ENCODE peak calls at places on chromosomes 13 and 19, in ten cellular contexts. L is naive thymus-derived CD4-positive, alpha-beta T cell; Y is small intestine; S is hepatocyte; K is neural progenitor cell; F is stomach; A is cardiac muscle cell; H is Peyer's patch; C is tibial artery; Q is ascending aorta. N is an unnamed sample. For H3K4me1 and H3K27me3, the result is how much of the 10 kb centered on the place peaks cover.

GRCh38 chr13:51041126-51041525 is 69.9 kb downstream of the C13orf42 start:
- DNase-seq in F (no peak), S (no peak), C (no peak), Y (no peak), K (no peak), Q (no peak), A (no peak), H (no peak), L (no peak), N (no peak)

GRCh38 chr19:19670070-19670551 is 1.5 kb downstream of the ZNF101 start:
- DNase-seq in L (no peak), C (no peak), Q (no peak), H (no peak), K (peak), A (no peak), S (no peak), Y (no peak), F (no peak), N (no peak)

GRCh38 chr13:25149670-25150069 is 22.4 kb downstream of the AMER2 start:
- DNase-seq in F (no peak), A (no peak), C (no peak), H (no peak), K (no peak), Q (no peak), L (no peak), Y (no peak), S (no peak), N (no peak)

GRCh38 chr19:16581145-16581970 is 9.1 kb upstream of the SLC35E1 start:
- DNase-seq in C (no peak), F (no peak), L (no peak), S (no peak), H (no peak), Q (no peak), K (no peak), Y (no peak), A (no peak), N (peak)

GRCh38 chr13:72204291-72204690 is 337.3 kb upstream of the DACH1 start:
- DNase-seq in C (no peak), A (no peak), S (no peak), H (no peak), Y (no peak), Q (no peak), K (no peak), L (no peak), F (no peak), N (no peak)

GRCh38 chr19:2213799-2214198 is 22.3 kb downstream of the PLEKHJ1 start:
- DNase-seq in H (peak), L (no peak), Q (no peak), F (no peak), K (no peak), Y (peak), A (no peak), S (no peak), C (no peak), N (no peak)

GRCh38 chr19:10812902-10813404 is 23.1 kb downstream of the TMED1 start:
- DNase-seq in H (no peak), Q (peak), Y (no peak), A (peak), F (peak), K (no peak), S (peak), L (no peak), C (peak), N (no peak)

GRCh38 chr13:21076265-21076653 is 14.9 kb upstream of the LATS2 start:
- DNase-seq in A (no peak), Q (no peak), H (no peak), F (no peak), K (no peak), C (no peak), Y (no peak), S (no peak), L (no peak), N (no peak)

GRCh38 chr19:49196527-49197240 is 39.1 kb downstream of the TRPM4 start:
- DNase-seq in F (no peak), C (no peak), A (peak), Q (no peak), S (no peak), Y (peak), L (no peak), H (no peak), K (no peak), N (peak)

GRCh38 chr19:53881482-53882390 is at the start of gene PRKCG:
- DNase-seq in S (peak), L (peak), Y (peak), F (peak), K (peak), A (no peak), H (peak), C (no peak), Q (no peak), N (peak)

GRCh38 chr19:23956051-23956450 is 41.4 kb downstream of the ZNF726 start:
- DNase-seq in S (no peak), Y (no peak), A (no peak), L (no peak), F (no peak), K (no peak), H (no peak), C (no peak), Q (no peak), N (no peak)

GRCh38 chr19:8512115-8512967 is 1.6 kb downstream of the ZNF414 start:
- DNase-seq in Y (peak), A (peak), F (no peak), Q (no peak), L (no peak), H (no peak), K (peak), S (no peak), C (no peak), N (no peak)

GRCh38 chr19:39052846-39053245 is 20.5 kb upstream of the FBXO27 start:
- DNase-seq in F (no peak), S (no peak), Y (no peak), H (no peak), C (no peak), L (no peak), A (no peak), K (no peak), Q (no peak), N (no peak)

GRCh38 chr19:18494267-18494607 is 27.6 kb downstream of the ELL start:
- DNase-seq in Q (no peak), A (peak), H (no peak), S (no peak), L (no peak), C (no peak), F (no peak), K (no peak), Y (no peak), N (no peak)

GRCh38 chr13:45119469-45119989 is 781 bp upstream of the GTF2F2 start:
- DNase-seq in C (no peak), Q (no peak), K (peak), H (no peak), S (peak), A (peak), F (no peak), L (peak), Y (peak), N (no peak)

GRCh38 chr13:83730674-83731073 is 151.6 kb downstream of the SLITRK1 start:
- DNase-seq in Y (no peak), C (no peak), Q (no peak), H (no peak), L (no peak), K (no peak), F (no peak), S (no peak), A (no peak), N (no peak)

GRCh38 chr19:48810151-48810550 is 678 bp downstream of the BCAT2 start:
- DNase-seq in A (no peak), Y (peak), L (no peak), C (no peak), Q (no peak), K (no peak), F (no peak), S (peak), H (no peak), N (no peak)

GRCh38 chr19:43560687-43561086 is 14.6 kb downstream of the XRCC1 start:
- DNase-seq in K (no peak), S (no peak), Q (no peak), A (no peak), Y (no peak), F (no peak), L (no peak), H (no peak), C (no peak), N (no peak)

GRCh38 chr19:52171321-52172169 is at the start of gene ZNF836:
- DNase-seq in A (peak), H (peak), Y (peak), K (peak), F (peak), Q (peak), C (peak), S (peak), L (peak), N (peak)

GRCh38 chr13:25692156-25692555 is 320.4 kb downstream of the ATP8A2 start:
- DNase-seq in K (peak), S (no peak), H (no peak), A (no peak), L (no peak), Q (no peak), F (no peak), C (no peak), Y (no peak), N (no peak)

GRCh38 chr19:32450217-32450616 is 44.6 kb downstream of the DPY19L3 start:
- DNase-seq in F (no peak), K (no peak), H (no peak), Q (no peak), A (no peak), C (no peak), L (no peak), S (no peak), Y (no peak), N (no peak)

GRCh38 chr13:28761586-28761985 is 42.8 kb upstream of the SLC46A3 start:
- DNase-seq in L (no peak), A (no peak), F (no peak), S (no peak), C (no peak), H (no peak), Q (no peak), K (no peak), Y (no peak), N (no peak)

GRCh38 chr13:31167490-31167889 is 5.8 kb upstream of the HSPH1 start:
- DNase-seq in A (no peak), Y (no peak), H (no peak), C (no peak), L (no peak), F (no peak), S (no peak), Q (no peak), K (no peak), N (no peak)

GRCh38 chr13:43564941-43565340 is 221.8 kb downstream of the ENOX1 start:
- DNase-seq in Q (no peak), Y (no peak), C (no peak), A (no peak), F (no peak), K (no peak), H (no peak), S (no peak), L (no peak), N (no peak)

GRCh38 chr19:47433121-47433520 is 13.8 kb upstream of the MEIS3 start:
- DNase-seq in C (no peak), Y (no peak), L (no peak), S (no peak), H (no peak), A (peak), F (no peak), K (no peak), Q (no peak), N (no peak)

GRCh38 chr19:32174386-32175113 is 170.9 kb upstream of the ZNF507 start:
- DNase-seq in Q (no peak), S (no peak), K (no peak), Y (no peak), C (no peak), F (no peak), H (no peak), A (no peak), L (no peak), N (no peak)

GRCh38 chr19:4061178-4061682 is 5.5 kb downstream of the ZBTB7A start:
- DNase-seq in C (peak), H (peak), L (no peak), Y (peak), F (peak), K (no peak), S (peak), Q (peak), A (peak), N (peak)

GRCh38 chr19:57559008-57559403 is 657 bp downstream of the ZNF550 start:
- DNase-seq in L (no peak), K (peak), Y (peak), S (peak), C (no peak), Q (no peak), A (peak), H (no peak), F (no peak), N (peak)

GRCh38 chr13:112877496-112877895 is 91.5 kb upstream of the MCF2L start:
- DNase-seq in S (no peak), Q (no peak), A (no peak), Y (no peak), C (no peak), L (no peak), H (no peak), F (no peak), K (no peak), N (peak)

GRCh38 chr13:107209811-107210210 is 641.9 kb upstream of the ARGLU1 start:
- DNase-seq in C (no peak), L (no peak), S (no peak), Y (no peak), F (no peak), K (no peak), A (peak), Q (no peak), H (no peak), N (no peak)

GRCh38 chr13:23627419-23627818 is 57.2 kb downstream of the TNFRSF19 start:
- DNase-seq in H (no peak), Y (no peak), A (no peak), L (no peak), F (no peak), S (no peak), K (no peak), C (no peak), Q (no peak), N (no peak)

DNA sequence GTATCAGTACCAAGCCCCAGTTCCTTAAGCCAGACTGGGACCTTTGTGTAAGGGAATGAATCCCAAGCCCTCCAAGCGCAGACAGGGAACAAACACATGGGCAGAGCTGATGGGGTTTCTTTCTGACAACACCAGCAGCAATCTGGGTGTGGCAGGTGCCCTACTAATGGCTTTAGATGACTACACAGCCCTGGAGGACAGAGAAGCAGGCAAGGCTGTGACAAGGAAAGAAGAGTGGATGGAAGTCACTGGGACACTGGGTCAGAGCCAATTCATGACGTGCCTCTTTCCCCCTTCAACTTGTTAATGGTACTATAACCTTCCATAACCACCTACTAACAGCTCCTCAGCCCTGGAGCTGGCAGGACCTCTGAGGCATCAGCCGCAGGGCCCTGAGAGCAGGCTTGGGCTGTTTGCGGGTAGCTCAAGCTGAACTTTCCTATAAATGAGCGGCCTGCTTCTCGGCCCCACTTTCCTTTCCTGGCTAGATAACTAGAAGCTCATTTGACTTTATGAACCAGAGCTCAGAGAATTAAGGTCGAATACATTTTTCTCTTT is 38.9 kb downstream of the RASL11A start:
- DNase-seq in H (no peak), A (no peak), L (no peak), C (no peak), Q (no peak), Y (peak), K (no peak), F (no peak), S (no peak), N (no peak)
- H3K4me1 ChIP-seq in H (under half), A (under half), L (under half), C (under half), Q (under half), Y (under half), K (under half), F (under half), S (under half), N (under half)

DNA sequence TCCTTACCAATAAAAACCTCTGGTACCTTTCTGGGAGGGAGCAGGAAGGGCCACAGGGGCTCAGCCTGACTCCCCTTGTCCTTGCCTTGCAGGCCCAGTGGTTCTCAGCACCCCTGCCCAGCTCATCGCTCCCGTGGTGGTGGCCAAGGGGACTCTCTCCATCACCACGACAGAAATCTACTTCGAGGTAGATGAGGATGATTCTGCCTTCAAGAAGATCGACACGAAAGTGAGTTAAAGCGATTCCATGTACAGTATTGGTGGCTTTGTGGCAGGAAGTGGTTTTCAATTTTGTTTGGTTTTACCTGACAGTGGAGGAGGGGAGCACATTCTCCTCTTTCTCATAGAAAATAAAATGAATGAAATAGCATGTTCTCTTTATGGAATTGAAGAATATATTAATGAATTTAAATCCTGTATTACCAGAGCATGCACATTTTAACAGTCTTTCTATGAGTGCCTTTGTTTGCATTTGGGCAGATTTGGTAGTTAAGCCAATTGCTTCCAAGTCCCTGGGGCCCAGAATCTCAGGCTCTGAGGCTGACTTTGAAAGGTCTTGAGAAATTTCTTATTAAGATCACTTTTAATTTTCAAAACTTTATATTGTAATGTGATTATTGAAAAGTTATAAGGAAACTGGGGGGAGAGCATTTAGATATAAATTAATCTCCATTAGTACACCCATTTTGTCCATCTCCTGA is 4.0 kb downstream of the MAB21L1 start:
- DNase-seq in F (no peak), H (no peak), L (no peak), K (peak), S (no peak), Y (no peak), C (no peak), A (no peak), Q (no peak), N (no peak)
- H3K27me3 ChIP-seq in F (under half), H (under half), L (under half), K (half or more), S (half or more), Y (under half), C (under half), A (half or more), Q (under half), N (under half)

GRCh38 chr13:110910013-110910890 is 4.6 kb downstream of the ANKRD10 start:
- DNase-seq in A (no peak), F (no peak), H (no peak), Y (peak), Q (no peak), L (no peak), K (no peak), C (no peak), S (no peak), N (no peak)

GRCh38 chr13:110912651-110913051 is 2.2 kb downstream of the ANKRD10 start:
- DNase-seq in K (peak), C (no peak), L (no peak), Y (peak), F (no peak), Q (peak), S (peak), A (peak), H (no peak), N (no peak)

GRCh38 chr13:110913322-110913721 is 1.5 kb downstream of the ANKRD10 start:
- DNase-seq in S (peak), L (no peak), A (no peak), K (peak), F (peak), Y (peak), H (no peak), Q (no peak), C (no peak), N (no peak)

GRCh38 chr13:110913911-110914292 is 967 bp downstream of the ANKRD10 start:
- DNase-seq in Y (no peak), K (no peak), Q (no peak), H (no peak), F (no peak), S (no peak), A (no peak), L (no peak), C (no peak), N (no peak)

GRCh38 chr13:110911880-110912279 is 3.0 kb downstream of the ANKRD10 start:
- DNase-seq in Y (no peak), A (no peak), Q (no peak), C (no peak), K (no peak), L (no peak), S (no peak), F (no peak), H (no peak), N (no peak)
- H3K4me1 ChIP-seq in Y (under half), A (under half), Q (under half), C (under half), K (under half), L (under half), S (under half), F (half or more), H (under half), N (half or more)

DNA sequence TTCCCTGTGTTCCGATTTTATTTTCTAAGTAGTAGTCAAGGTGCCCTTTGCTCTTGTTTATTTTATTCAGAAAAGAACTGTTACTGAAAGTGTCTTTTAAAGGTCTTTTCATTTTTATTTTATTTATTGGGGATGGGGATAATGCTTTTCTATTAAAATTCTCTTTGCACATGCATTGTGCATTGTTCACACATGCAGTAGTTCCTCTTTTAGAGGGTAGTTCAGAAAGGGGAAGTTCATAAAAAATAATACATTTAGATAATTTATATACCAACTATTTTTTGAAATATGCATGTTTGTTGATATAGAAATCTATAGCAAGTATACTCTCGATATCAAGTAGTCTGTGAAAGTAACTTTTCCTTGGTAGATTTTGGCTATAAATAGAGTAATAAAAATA is 3.5 kb downstream of the GPC5 start:
- DNase-seq in F (no peak), A (no peak), Q (no peak), K (no peak), H (no peak), C (no peak), Y (no peak), L (no peak), S (no peak), N (no peak)
- H3K27me3 ChIP-seq in F (under half), A (half or more), Q (under half), K (half or more), H (under half), C (under half), Y (under half), L (under half), S (under half), N (under half)

GRCh38 chr19:13092608-13093260 is 9.9 kb downstream of the LYL1 start:
- DNase-seq in F (no peak), Y (no peak), C (no peak), K (no peak), L (no peak), S (no peak), Q (peak), H (no peak), A (no peak), N (no peak)

GRCh38 chr19:13093407-13094284 is 9.0 kb downstream of the LYL1 start:
- DNase-seq in C (peak), Y (peak), H (peak), S (peak), Q (peak), A (peak), L (peak), F (peak), K (peak), N (peak)

GRCh38 chr19:13095393-13095784 is 7.3 kb downstream of the LYL1 start:
- DNase-seq in Q (peak), K (peak), H (no peak), S (no peak), C (no peak), Y (no peak), L (no peak), A (no peak), F (no peak), N (no peak)

GRCh38 chr19:13094771-13095392 is 7.8 kb downstream of the LYL1 start:
- DNase-seq in H (no peak), Q (peak), L (no peak), K (peak), A (no peak), S (no peak), F (no peak), Y (no peak), C (no peak), N (no peak)

GRCh38 chr19:13094285-13094595 is 8.4 kb downstream of the LYL1 start:
- DNase-seq in A (no peak), Y (peak), H (no peak), K (no peak), F (no peak), Q (peak), S (no peak), L (no peak), C (no peak), N (no peak)
- H3K4me1 ChIP-seq in A (under half), Y (under half), H (under half), K (under half), F (half or more), Q (under half), S (half or more), L (under half), C (under half), N (half or more)

N was measured in left ventricle myocardium inferior.